ENCODE peak calls at places on chromosomes 6 and 20, in eight cellular contexts. L, V, I, H, M, W, X and E are unnamed samples.

GRCh38 chr6:83365931-83366330 is 64.9 kb downstream of the ME1 start:
- DNase-seq in L (no peak), H (no peak), I (no peak), W (no peak), V (no peak), X (no peak), M (no peak), E (no peak)

GRCh38 chr6:10610289-10610688 is 84.1 kb downstream of the C6orf52 start:
- DNase-seq in M (no peak), X (no peak), L (no peak), V (no peak), W (no peak), H (no peak), I (no peak), E (no peak)

GRCh38 chr6:83198486-83199172 is 5.5 kb downstream of the RWDD2A start:
- DNase-seq in M (no peak), I (no peak), H (no peak), X (no peak), V (no peak), W (no peak), L (no peak), E (no peak)

GRCh38 chr6:90284745-90285481 is 11.7 kb downstream of the BACH2 start:
- DNase-seq in M (no peak), X (peak; percentile 76), L (no peak), I (no peak), W (no peak), V (peak; percentile 56), H (no peak), E (no peak)

GRCh38 chr6:137488736-137489409 is 5.3 kb downstream of the OLIG3 start:
- DNase-seq in L (no peak), H (no peak), I (peak; percentile 33), W (no peak), V (no peak), X (no peak), M (no peak), E (peak; percentile 86)

GRCh38 chr6:125008261-125008671 is 46.0 kb downstream of the RNF217 start:
- DNase-seq in H (no peak), W (no peak), X (no peak), M (no peak), V (no peak), L (no peak), I (no peak), E (no peak)

GRCh38 chr20:44092551-44093248 is 94.3 kb downstream of the JPH2 start:
- DNase-seq in M (no peak), V (no peak), W (peak; percentile 49), X (no peak), L (no peak), I (peak; percentile 51), H (peak; percentile 27), E (peak; percentile 83)

GRCh38 chr20:4973330-4974097 is 27.8 kb downstream of the SLC23A2 start:
- DNase-seq in I (no peak), L (no peak), X (peak; percentile 85), H (peak; percentile 99), M (peak; percentile 74), V (no peak), W (peak; percentile 21), E (no peak)

GRCh38 chr6:112923940-112924587 is 576.9 kb downstream of the RFPL4B start:
- DNase-seq in L (no peak), I (peak; percentile 51), V (no peak), M (no peak), H (no peak), W (no peak), X (no peak), E (no peak)

GRCh38 chr20:63706852-63707557 is 771 bp downstream of the ARFRP1 start:
- DNase-seq in W (peak; percentile 69), H (peak; percentile 77), V (no peak), M (no peak), I (peak; percentile 70), X (no peak), L (peak; percentile 53), E (peak; percentile 65)

GRCh38 chr20:44247131-44247571 is at the start of gene GDAP1L1:
- DNase-seq in W (no peak), L (no peak), M (no peak), X (no peak), H (no peak), V (no peak), I (peak; percentile 91), E (peak; percentile 89)

GRCh38 chr20:23264545-23264944 is 86.0 kb upstream of the NXT1 start:
- DNase-seq in X (no peak), I (no peak), M (no peak), W (no peak), V (no peak), H (no peak), L (no peak), E (no peak)

GRCh38 chr6:41643899-41644269 is 5.6 kb downstream of the MDFI start:
- DNase-seq in V (no peak), M (no peak), W (no peak), L (no peak), H (no peak), I (no peak), X (no peak), E (no peak)

GRCh38 chr6:39553811-39554802 is 171.1 kb downstream of the KIF6 start:
- DNase-seq in V (no peak), X (no peak), H (no peak), L (no peak), M (no peak), W (no peak), I (no peak), E (no peak)

DNA sequence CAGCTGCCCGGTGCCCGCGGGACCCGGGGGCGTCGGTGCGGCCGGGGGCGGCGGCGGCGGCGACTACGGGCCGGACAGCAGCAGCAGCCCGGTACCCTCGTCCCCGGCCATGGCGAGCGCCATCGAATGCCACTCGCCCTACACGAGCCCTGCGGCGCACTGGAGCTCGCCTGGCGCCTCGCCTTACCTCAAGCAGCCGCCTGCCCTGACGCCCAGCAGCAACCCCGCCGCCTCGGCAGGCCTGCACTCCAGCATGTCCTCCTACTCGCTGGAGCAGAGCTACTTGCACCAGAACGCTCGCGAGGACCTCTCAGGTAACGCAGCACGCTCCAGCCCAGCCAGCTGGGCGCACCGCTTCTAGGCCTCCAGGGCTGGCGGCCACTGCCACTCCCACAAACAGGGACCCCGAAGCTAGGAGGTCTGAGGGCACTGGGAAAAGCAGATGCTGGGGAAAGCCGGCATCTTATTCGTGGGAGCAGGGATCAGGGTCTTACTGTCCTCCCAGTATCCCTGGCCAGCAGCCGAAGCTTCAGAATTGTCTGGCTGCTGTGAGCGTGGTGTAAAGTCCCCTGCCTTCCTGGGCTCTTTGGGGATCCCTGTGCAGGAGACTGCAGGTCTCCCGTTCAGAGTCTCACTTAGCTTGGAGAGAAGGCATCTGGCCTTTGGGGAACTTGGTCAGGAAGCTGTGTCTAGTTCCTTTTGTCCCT is 1.6 kb downstream of the FOXF2 start:
- DNase-seq in V (no peak), L (no peak), H (no peak), I (no peak), X (no peak), M (no peak), W (no peak), E (peak; percentile 61)
- TF ChIP-seq REST in V (no peak), L (no peak), H (no peak), I (no peak), X (no peak), M (no peak), W (no peak), E (no peak)

DNA sequence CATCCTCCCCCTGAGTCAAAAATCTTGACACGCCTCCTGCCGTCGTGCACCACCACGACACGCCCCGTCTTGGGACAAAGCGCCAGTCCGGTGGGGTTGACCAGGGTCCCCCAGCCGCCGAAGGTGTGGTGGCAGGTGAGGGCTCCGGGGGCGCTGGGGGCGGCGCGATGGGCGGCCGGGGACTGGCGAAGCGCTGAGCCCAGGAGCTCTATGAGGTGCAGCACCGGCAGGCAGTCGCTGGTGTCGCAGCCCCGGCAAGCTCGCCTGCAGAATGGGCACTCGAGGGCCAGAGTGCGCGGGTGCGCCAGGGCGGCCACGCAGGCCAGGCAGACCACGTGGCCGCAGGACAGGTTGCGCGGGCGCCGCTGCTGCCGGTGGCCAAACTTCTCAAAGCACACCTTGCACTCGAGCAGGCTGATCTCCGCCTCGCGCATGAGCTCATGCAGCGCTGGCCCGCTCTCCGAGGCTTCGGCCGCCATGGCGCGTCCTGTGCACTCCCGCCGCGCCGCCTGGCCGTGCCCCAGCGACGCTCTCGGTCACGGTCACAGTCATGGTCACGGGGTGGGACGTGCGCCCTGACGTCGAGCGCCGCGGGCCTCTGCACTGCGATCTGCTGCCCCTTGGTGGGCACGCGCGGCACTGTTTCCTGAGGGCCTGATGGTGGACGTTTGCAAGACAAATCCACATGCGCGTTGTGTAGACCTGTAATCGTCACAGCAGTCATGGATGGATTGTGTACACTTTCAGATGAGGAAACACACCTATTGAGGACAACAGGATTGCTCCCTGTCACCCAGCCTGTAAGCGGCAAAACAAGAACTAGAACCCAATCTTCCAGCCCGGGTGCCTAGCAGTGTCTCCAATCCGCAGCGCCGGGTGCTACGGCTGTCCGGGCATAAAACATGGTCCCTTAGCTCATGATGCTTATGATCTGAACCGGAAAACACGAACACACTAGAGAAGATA is at the start of gene NHLRC1:
- DNase-seq in L (no peak), W (peak; percentile 78), M (peak; percentile 76), X (peak; percentile 13), V (no peak), H (peak; percentile 84), I (peak; percentile 87), E (peak; percentile 92)
- TF ChIP-seq POLR2AphosphoS5 in L (no peak), W (peak; percentile 38), M (no peak), X (no peak), V (no peak), H (no peak), I (no peak), E (peak; percentile 52)

GRCh38 chr6:25606151-25606550 is 45.9 kb upstream of the SCGN start:
- DNase-seq in L (no peak), V (no peak), I (no peak), M (no peak), X (no peak), H (no peak), W (no peak), E (no peak)

GRCh38 chr6:25599516-25600060 is 52.4 kb upstream of the SCGN start:
- DNase-seq in X (no peak), W (no peak), V (no peak), L (no peak), H (no peak), M (no peak), I (no peak), E (no peak)

GRCh38 chr6:25603251-25603650 is 48.8 kb upstream of the SCGN start:
- DNase-seq in I (no peak), X (no peak), L (no peak), H (no peak), W (no peak), M (no peak), V (no peak), E (no peak)

GRCh38 chr6:25602680-25602982 is 49.4 kb upstream of the SCGN start:
- DNase-seq in W (no peak), L (no peak), I (no peak), X (no peak), V (no peak), H (no peak), M (no peak), E (no peak)

GRCh38 chr6:25601797-25602679 is 50.0 kb upstream of the SCGN start:
- DNase-seq in L (peak; percentile 35), W (no peak), I (peak; percentile 49), H (peak; percentile 60), X (no peak), M (peak; percentile 15), V (peak; percentile 28), E (peak; percentile 73)
- TF ChIP-seq CTCF in L (no peak), W (peak; percentile 11), I (peak; percentile 80), H (peak; percentile 66), X (peak; percentile 24), M (peak; percentile 32), V (peak; percentile 28), E (peak; percentile 87)

DNA sequence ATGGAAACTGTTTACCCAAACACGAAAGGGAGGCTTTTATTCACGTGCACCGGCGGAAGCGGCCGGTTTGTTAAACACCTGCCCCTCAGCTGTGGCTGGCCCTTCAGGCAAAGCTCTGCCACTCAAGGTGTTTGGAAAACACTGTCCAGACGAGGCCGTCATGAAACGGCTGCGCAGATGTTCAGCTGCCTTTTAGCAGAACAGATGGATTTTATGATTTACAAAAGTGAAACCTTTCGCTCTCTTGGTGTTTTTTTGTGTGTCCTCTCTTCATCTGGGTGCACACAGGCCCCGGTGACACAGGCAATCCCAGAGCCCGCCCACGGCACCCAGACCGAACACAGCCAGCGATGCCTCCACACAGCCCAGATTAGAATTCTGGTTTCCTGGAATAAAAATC is 397.0 kb downstream of the SMOC2 start:
- DNase-seq in V (no peak), M (no peak), X (no peak), L (no peak), H (no peak), W (no peak), I (peak; percentile 78), E (no peak)
- TF ChIP-seq REST in V (no peak), M (no peak), X (no peak), L (no peak), H (no peak), W (no peak), I (no peak), E (no peak)